ENCODE peak calls at places on chromosomes 6 and 20, in six cellular contexts. J, B, H, A, O and W are unnamed samples.

GRCh38 chr6:11025911-11026635 is 18.0 kb downstream of the ELOVL2 start:
- DNase-seq in J (peak; percentile 75), B (no peak), H (no peak), A (no peak), O (no peak), W (no peak)

GRCh38 chr6:8025191-8025590 is 39.0 kb downstream of the BLOC1S5 start:
- DNase-seq in J (no peak), B (no peak), H (no peak), A (no peak), O (no peak), W (no peak)

GRCh38 chr20:10581823-10582222 is 92.0 kb downstream of the JAG1 start:
- DNase-seq in J (peak; percentile 23), B (peak; percentile 92), H (peak; percentile 78), A (no peak), O (no peak), W (no peak)

GRCh38 chr6:27415898-27416297 is 27.3 kb downstream of the ZNF391 start:
- DNase-seq in J (no peak), B (no peak), H (peak; percentile 2), A (no peak), O (no peak), W (no peak)

GRCh38 chr6:145096846-145097245 is 638.5 kb downstream of the EPM2A start:
- DNase-seq in J (no peak), B (peak; percentile 4), H (no peak), A (no peak), O (no peak), W (no peak)

GRCh38 chr20:36975085-36975829 is 23.7 kb upstream of the SAMHD1 start:
- DNase-seq in J (no peak), B (no peak), H (no peak), A (no peak), O (no peak), W (no peak)

GRCh38 chr6:85250586-85251216 is 199.2 kb upstream of the NT5E start:
- DNase-seq in J (no peak), B (no peak), H (peak; percentile 41), A (no peak), O (no peak), W (no peak)

GRCh38 chr6:30357678-30358339 is 12.9 kb downstream of the RPP21 start:
- DNase-seq in J (peak; percentile 94), B (peak; percentile 77), H (peak; percentile 82), A (no peak), O (no peak), W (peak; percentile 40)

GRCh38 chr6:151191477-151191995 is 48.2 kb upstream of the AKAP12 start:
- DNase-seq in J (no peak), B (no peak), H (no peak), A (no peak), O (no peak), W (no peak)

GRCh38 chr6:143806282-143807102 is 36.6 kb upstream of the LTV1 start:
- DNase-seq in J (no peak), B (peak; percentile 25), H (peak; percentile 66), A (no peak), O (peak; percentile 0), W (no peak)

GRCh38 chr20:30816182-30816645 is 441.2 kb upstream of the DEFB115 start:
- DNase-seq in J (no peak), B (no peak), H (peak; percentile 76), A (no peak), O (no peak), W (no peak)
- H3K4me3 ChIP-seq in J (no peak overlapping the region), B (no peak overlapping the region), H (peak overlapping the region; percentile 42), A (no peak overlapping the region), O (no peak overlapping the region), W (no peak overlapping the region)

GRCh38 chr6:20020526-20020925 is 183.4 kb downstream of the ID4 start:
- DNase-seq in J (no peak), B (no peak), H (no peak), A (no peak), O (no peak), W (no peak)

GRCh38 chr6:20021795-20022194 is 184.6 kb downstream of the ID4 start:
- DNase-seq in J (no peak), B (no peak), H (no peak), A (no peak), O (no peak), W (no peak)

GRCh38 chr6:20024979-20025378 is 187.3 kb downstream of the MBOAT1 start:
- DNase-seq in J (no peak), B (no peak), H (no peak), A (no peak), O (no peak), W (no peak)

GRCh38 chr6:20025681-20026080 is 186.6 kb downstream of the MBOAT1 start:
- DNase-seq in J (no peak), B (no peak), H (no peak), A (no peak), O (no peak), W (no peak)

GRCh38 chr6:20024316-20024673 is 187.1 kb downstream of the ID4 start:
- DNase-seq in J (no peak), B (no peak), H (no peak), A (no peak), O (no peak), W (no peak)
- H3K4me3 ChIP-seq in J (no peak overlapping the region), B (no peak overlapping the region), H (no peak overlapping the region), A (no peak overlapping the region), O (no peak overlapping the region), W (no peak overlapping the region)

DNA sequence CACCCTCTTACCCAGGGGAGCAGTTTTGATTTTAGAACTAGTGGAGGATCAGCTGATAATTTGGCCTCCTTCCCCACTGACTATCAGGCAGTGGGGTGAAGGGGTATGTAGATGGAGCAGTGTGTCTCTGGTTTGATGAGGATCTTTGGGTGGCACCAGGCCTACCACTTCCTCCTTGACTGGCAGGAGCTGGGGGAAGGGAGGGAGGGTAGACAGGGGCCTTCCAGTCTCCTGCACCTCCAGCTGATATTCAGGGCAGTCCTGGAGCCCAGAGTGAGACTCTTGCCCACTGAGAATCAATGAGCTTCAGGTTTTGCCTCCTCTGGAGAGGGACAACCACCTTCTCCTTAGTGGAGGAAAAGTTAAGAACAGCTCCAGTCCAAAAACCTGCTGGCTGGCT is 3.2 kb downstream of the DEF6 start:
- DNase-seq in J (no peak), B (no peak), H (no peak), A (no peak), O (no peak), W (no peak)
- H3K4me3 ChIP-seq in J (no peak overlapping the region), B (no peak overlapping the region), H (no peak overlapping the region), A (no peak overlapping the region), O (no peak overlapping the region), W (no peak overlapping the region)

DNA sequence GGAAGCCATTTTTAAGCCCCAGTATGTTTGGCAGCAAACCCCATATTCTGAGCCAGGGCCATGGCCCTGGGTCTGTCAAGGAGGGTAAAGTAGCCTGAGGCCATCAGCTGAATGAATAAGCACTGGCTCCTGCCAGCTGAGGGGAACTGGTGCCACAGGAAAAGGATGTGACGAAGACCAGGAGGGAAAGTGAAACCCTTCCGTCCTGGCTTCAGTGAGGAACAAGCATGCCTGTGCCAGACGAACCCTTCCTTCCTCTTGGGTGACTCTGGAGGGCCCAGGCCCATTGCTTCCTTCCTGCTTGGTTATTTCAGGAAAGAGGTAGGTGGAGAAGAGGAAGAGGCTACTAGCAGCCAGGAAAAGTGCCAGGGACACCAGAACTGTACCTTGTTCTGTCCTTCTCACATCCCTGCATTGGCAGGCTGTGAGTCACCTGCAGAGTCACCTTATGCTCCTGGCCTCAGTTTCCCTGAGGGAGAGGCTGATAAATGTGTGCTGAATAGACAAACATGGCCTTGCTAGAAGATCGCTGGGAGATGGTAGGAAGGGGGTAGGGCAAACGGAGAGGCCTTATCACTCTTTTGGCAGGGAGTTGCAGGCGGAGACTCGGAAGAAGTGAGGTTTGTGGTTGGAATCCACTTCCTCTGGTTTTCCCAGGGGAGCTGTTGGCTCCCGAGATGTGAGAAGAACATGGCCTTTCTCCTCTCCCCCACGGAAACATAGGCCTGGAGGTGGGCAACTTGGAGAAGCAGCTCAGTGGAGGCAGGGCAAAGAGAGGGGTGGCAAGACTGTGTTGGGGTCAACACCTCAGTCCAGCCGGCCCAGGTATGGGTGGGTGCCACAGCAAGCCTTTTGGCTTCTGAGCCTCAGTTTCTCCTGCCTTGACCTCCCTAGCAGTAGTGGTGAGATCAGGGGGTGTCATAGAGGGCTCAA is 37.4 kb downstream of the COX4I2 start:
- DNase-seq in J (peak; percentile 39), B (peak; percentile 86), H (peak; percentile 75), A (peak; percentile 50), O (no peak), W (no peak)
- H3K4me3 ChIP-seq in J (no peak overlapping the region), B (no peak overlapping the region), H (no peak overlapping the region), A (no peak overlapping the region), O (no peak overlapping the region), W (no peak overlapping the region)

GRCh38 chr6:132214716-132215115 is 186.6 kb downstream of the MOXD1 start:
- DNase-seq in J (no peak), B (no peak), H (peak; percentile 34), A (no peak), O (no peak), W (no peak)
- H3K4me3 ChIP-seq in J (no peak overlapping the region), B (no peak overlapping the region), H (no peak overlapping the region), A (no peak overlapping the region), O (no peak overlapping the region), W (no peak overlapping the region)

DNA sequence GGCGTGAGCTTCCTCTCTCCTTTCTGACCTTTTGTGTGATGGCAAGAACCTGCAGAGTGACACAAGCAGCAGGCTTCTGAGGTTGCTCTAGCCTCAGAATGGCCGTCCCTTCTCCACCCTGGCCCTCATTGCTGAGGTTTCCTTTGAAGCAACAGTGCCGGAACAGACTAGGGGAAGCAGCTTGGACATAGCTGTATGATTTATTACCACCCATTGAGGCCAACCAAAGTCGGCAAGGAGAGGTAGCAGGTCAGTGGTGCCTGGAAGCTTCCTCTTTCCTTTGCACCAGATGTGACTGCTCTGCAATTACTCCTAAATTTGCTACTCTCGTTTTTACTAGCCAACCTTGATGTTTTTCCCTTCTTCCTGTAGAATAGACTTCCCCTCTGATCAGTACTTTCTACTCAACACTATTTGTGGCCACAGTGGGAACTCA is 31.4 kb downstream of the PTPN1 start:
- DNase-seq in J (no peak), B (no peak), H (no peak), A (no peak), O (no peak), W (no peak)
- H3K4me3 ChIP-seq in J (no peak overlapping the region), B (no peak overlapping the region), H (no peak overlapping the region), A (no peak overlapping the region), O (no peak overlapping the region), W (no peak overlapping the region)